ENCODE peak calls at places on chromosomes 4 and X, in eight cellular contexts. P is D341Med; H is NCI-H1048; X is NCI-H2171 treated with DMSO at 0.1 percent for 48 hours; Z is adipocyte; G is stimulated activated CD4-positive, alpha-beta T cell treated with anti-CD3 and anti-CD28 coated beads, Interleukin-1b, Interleukin-23, amount 100 ng/mL, for 24 hours; L is pancreas; V is T47D. K is an unnamed sample.

GRCh38 chrX:153723351-153724251 is 586 bp downstream of the BCAP31 start:
- DNase-seq in X (peak), Z (peak), G (peak), P (peak), V (peak), L (peak), H (no peak), K (peak)

GRCh38 chr4:176339936-176340761 is 20.4 kb downstream of the SPCS3 start:
- DNase-seq in H (no peak), G (no peak), X (no peak), P (no peak), L (no peak), Z (no peak), V (no peak), K (no peak)

GRCh38 chrX:78513996-78514745 is 145.0 kb downstream of the RTL3 start:
- DNase-seq in Z (no peak), P (no peak), H (no peak), X (no peak), G (no peak), L (no peak), V (no peak), K (no peak)

GRCh38 chr4:12486995-12487394 is 997.1 kb downstream of the RAB28 start:
- DNase-seq in G (no peak), H (no peak), Z (no peak), L (no peak), P (no peak), X (no peak), V (no peak), K (no peak)

GRCh38 chrX:8627796-8628195 is 104.1 kb downstream of the ANOS1 start:
- DNase-seq in X (no peak), L (no peak), H (no peak), P (no peak), Z (no peak), V (no peak), G (no peak), K (no peak)

GRCh38 chr4:149371021-149371420 is 444.6 kb downstream of the IQCM start:
- DNase-seq in Z (peak), P (peak), V (peak), X (peak), G (no peak), H (peak), L (no peak), K (peak)

GRCh38 chr4:47071863-47072441 is 40.6 kb downstream of the GABRB1 start:
- DNase-seq in Z (peak), P (no peak), H (no peak), G (no peak), L (no peak), V (no peak), X (no peak), K (no peak)

GRCh38 chrX:31629195-31629594 is 557.4 kb upstream of the FTHL17 start:
- DNase-seq in L (no peak), P (no peak), V (no peak), Z (no peak), G (no peak), X (no peak), H (no peak), K (no peak)

GRCh38 chr4:109998867-109999303 is 86.2 kb downstream of the EGF start:
- DNase-seq in V (peak), L (no peak), H (peak), Z (peak), G (no peak), P (peak), X (peak), K (no peak)

K was measured in left colon.